ENCODE peak calls at places on chromosomes 1 and 21, in four cellular contexts. T, J, Y and R are unnamed samples.

GRCh38 chr21:31781737-31782136 is 49.8 kb upstream of the SCAF4 start:
- DNase-seq in T (peak), J (no peak), Y (peak), R (no peak)

GRCh38 chr1:104466068-104466467 is 716.4 kb downstream of the AMY1C start:
- DNase-seq in T (no peak), J (no peak), Y (no peak), R (no peak)

GRCh38 chr1:18820791-18821641 is 38.4 kb downstream of the TAS1R2 start:
- DNase-seq in T (peak), J (peak), Y (peak), R (peak)

GRCh38 chr1:145960468-145961108 is 2.8 kb upstream of the LIX1L start:
- DNase-seq in T (peak), J (peak), Y (peak), R (peak)

GRCh38 chr1:55474168-55474786 is 259.1 kb upstream of the USP24 start:
- DNase-seq in T (peak), J (no peak), Y (peak), R (no peak)

GRCh38 chr1:56376188-56376984 is 203.0 kb downstream of the PLPP3 start:
- DNase-seq in T (no peak), J (peak), Y (peak), R (peak)

GRCh38 chr1:23869818-23870217 is 1.7 kb upstream of the FUCA1 start:
- DNase-seq in T (no peak), J (no peak), Y (no peak), R (no peak)

GRCh38 chr1:16886860-16887605 is 8.7 kb upstream of the RNU1-2 start:
- DNase-seq in T (no peak), J (no peak), Y (no peak), R (no peak)

GRCh38 chr1:201598973-201599372 is 60.0 kb downstream of the NAV1 start:
- DNase-seq in T (no peak), J (no peak), Y (no peak), R (no peak)

GRCh38 chr1:89670168-89670567 is 37.2 kb downstream of the LRRC8C start:
- DNase-seq in T (no peak), J (no peak), Y (peak), R (no peak)

GRCh38 chr1:200058341-200058740 is 30.8 kb downstream of the NR5A2 start:
- DNase-seq in T (no peak), J (no peak), Y (no peak), R (no peak)

GRCh38 chr1:150194381-150195031 is 41.4 kb downstream of the ANP32E start:
- DNase-seq in T (peak), J (no peak), Y (no peak), R (no peak)

GRCh38 chr1:153746174-153746573 is 18.3 kb downstream of the INTS3 start:
- DNase-seq in T (no peak), J (no peak), Y (no peak), R (no peak)

GRCh38 chr1:35173516-35174224 is 19.3 kb downstream of the SFPQ start:
- DNase-seq in T (no peak), J (no peak), Y (no peak), R (no peak)

GRCh38 chr1:40107290-40107959 is 10.4 kb upstream of the PPT1 start:
- DNase-seq in T (no peak), J (no peak), Y (no peak), R (peak)

GRCh38 chr1:200182701-200183100 is 155.2 kb downstream of the NR5A2 start:
- DNase-seq in T (no peak), J (no peak), Y (no peak), R (no peak)

GRCh38 chr1:164765993-164766720 is 207.2 kb downstream of the PBX1 start:
- DNase-seq in T (peak), J (no peak), Y (peak), R (no peak)

DNA sequence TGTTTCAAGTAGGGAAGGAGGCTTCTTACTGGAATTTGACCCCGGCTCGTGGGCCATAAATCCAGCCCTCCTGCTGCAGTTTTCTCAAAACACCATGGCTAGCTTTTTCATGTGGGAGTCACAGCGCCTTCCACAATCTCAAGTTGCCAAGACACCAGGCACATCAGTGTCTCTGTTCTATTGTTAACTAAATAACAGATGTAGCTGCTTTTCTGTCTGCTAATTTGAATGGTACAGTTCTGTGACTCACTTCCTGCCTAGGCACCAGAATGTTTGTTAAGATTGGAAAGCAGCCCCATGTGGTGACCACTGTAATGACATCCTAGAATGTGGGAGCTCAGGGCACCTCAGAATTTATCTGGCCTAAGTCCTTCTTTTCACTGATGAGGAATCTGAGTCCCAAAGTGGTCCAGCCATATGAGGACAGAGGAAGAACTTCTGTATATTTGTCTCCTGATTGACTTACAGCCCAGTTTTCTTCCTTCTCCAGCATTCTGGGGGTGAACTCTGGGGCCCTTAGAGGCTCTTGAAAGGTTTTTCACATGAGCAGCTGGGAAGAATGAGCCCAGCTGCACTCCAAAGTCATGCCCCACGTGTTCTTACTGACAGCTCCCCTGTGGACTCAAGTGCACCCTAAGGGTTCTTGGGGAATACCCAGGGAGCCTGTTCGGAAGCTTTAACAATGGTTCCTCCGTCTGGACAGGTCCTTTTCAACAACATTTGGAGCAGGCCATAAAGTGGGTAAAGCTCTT is 27.5 kb downstream of the TRIM45 start:
- DNase-seq in T (peak), J (peak), Y (peak), R (peak)
- TF ChIP-seq CTCF in T (peak), J (peak), Y (peak), R (no peak)

GRCh38 chr1:22053861-22054770 is 1.6 kb downstream of the CDC42 start:
- DNase-seq in T (no peak), J (no peak), Y (no peak), R (peak)

GRCh38 chr1:22051607-22052114 is 848 bp upstream of the CDC42 start:
- DNase-seq in T (no peak), J (no peak), Y (no peak), R (no peak)

GRCh38 chr1:22050330-22050729 is 2.2 kb upstream of the CDC42 start:
- DNase-seq in T (no peak), J (no peak), Y (no peak), R (no peak)

GRCh38 chr1:22053018-22053860 is 730 bp downstream of the CDC42 start:
- DNase-seq in T (peak), J (peak), Y (peak), R (peak)

DNA sequence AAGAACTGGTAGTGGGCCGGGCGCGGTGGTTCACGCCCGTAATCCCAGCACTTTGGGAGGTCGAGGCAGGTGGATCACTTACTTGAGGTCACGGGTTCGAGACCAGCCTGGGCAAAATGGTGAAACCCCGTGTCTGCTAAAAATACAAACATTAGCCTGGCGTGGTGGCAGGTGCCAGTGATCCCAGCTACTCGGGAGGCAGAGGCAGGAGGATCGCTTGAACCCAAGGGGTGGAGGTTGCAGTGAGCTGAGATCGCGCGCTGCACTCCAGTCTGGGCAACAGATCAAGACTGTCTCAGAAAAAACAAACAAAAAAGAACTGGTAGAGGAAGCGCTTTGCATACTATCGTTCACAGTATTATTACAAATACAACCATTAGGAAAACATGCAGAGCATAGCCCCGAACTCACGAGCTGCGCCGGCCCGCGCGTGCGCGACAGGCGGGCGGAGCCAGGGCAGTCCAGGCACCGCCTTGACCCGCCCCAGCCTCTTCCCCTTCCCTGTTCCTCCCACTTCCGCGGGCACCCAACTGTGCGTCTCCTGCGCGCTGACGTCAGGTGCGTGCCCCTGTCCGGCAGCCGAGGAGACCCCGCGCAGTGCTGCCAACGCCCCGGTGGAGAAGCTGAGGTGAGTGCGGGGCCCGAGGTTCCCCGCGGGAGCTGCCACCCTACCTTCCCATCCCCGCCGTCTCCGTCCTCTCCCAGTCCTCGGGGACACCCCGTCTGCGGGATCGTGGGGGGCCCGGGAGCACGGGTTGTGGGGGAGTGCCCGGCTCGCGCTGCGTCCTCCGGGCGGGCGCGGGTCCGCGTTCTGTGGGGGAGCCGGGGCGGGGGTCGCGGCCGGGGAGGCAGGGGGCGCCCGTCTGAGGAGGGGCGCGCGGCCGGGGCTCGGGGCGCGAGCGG is at the start of gene CDC42:
- DNase-seq in T (peak), J (peak), Y (peak), R (peak)
- TF ChIP-seq CTCF in T (no peak), J (no peak), Y (no peak), R (no peak)

GRCh38 chr1:233182587-233182986 is 112.9 kb downstream of the PCNX2 start:
- DNase-seq in T (no peak), J (no peak), Y (no peak), R (no peak)
- TF ChIP-seq CTCF in T (peak), J (no peak), Y (no peak), R (no peak)

GRCh38 chr1:25918615-25919014 is 12.4 kb upstream of the STMN1 start:
- DNase-seq in T (no peak), J (no peak), Y (no peak), R (no peak)

GRCh38 chr1:25917996-25918395 is 11.8 kb upstream of the STMN1 start:
- DNase-seq in T (peak), J (peak), Y (no peak), R (no peak)

GRCh38 chr1:25914074-25914995 is 8.1 kb upstream of the STMN1 start:
- DNase-seq in T (peak), J (no peak), Y (no peak), R (no peak)

GRCh38 chr1:25913166-25913565 is 6.9 kb upstream of the STMN1 start:
- DNase-seq in T (no peak), J (no peak), Y (no peak), R (no peak)

DNA sequence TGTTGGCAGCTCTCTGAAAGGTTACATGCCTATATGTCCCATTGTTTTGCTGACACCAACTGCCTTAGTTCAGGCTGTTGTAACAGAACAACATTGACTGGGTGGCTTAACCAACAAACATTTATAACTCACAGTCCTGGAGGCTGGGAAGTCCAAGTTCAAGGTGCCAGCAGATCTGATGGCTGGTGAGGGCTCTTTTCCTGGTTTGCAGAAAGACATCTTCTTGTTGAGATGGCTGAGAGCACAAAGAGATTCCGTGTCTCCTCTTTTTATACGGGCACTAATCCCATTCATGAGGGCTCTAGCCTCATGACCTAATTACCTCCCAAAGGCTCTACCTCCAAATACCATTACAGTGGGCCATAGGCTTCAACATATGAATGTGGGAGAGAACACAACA is 10.2 kb upstream of the STMN1 start:
- DNase-seq in T (no peak), J (no peak), Y (no peak), R (no peak)
- TF ChIP-seq CTCF in T (no peak), J (no peak), Y (no peak), R (no peak)